ENCODE peak calls at places on chromosomes 5 and 9, in six cellular contexts. One of them, this sample, is unnamed.
A peak's percentile ranks its signal among the peaks of the same experiment; 100 is the strongest.

GRCh38 chr5:32283061-32283460 is 29.7 kb downstream of the MTMR12 start:
- DNase-seq in transverse colon: no peak
- DNase-seq in brain microvascular endothelial cell: no peak
- DNase-seq in Peyer's patch: no peak
- DNase-seq in CD8-positive, alpha-beta T cell: no peak
- DNase-seq in IMR-90: no peak
- DNase-seq in this sample: no peak

GRCh38 chr5:145243016-145243415 is 592.1 kb downstream of the PRELID2 start:
- DNase-seq in transverse colon: no peak
- DNase-seq in brain microvascular endothelial cell: no peak
- DNase-seq in Peyer's patch: no peak
- DNase-seq in CD8-positive, alpha-beta T cell: no peak
- DNase-seq in IMR-90: no peak
- DNase-seq in this sample: no peak

GRCh38 chr5:126007841-126008240 is 415.4 kb upstream of the GRAMD2B start:
- DNase-seq in transverse colon: no peak
- DNase-seq in brain microvascular endothelial cell: peak; percentile 28
- DNase-seq in Peyer's patch: no peak
- DNase-seq in CD8-positive, alpha-beta T cell: no peak
- DNase-seq in IMR-90: peak; percentile 78
- DNase-seq in this sample: no peak

GRCh38 chr5:173837654-173838053 is 50.5 kb upstream of the CPEB4 start:
- DNase-seq in transverse colon: no peak
- DNase-seq in brain microvascular endothelial cell: no peak
- DNase-seq in Peyer's patch: no peak
- DNase-seq in CD8-positive, alpha-beta T cell: no peak
- DNase-seq in IMR-90: no peak
- DNase-seq in this sample: no peak

GRCh38 chr9:110329676-110330235 is 7.9 kb downstream of the TXNDC8 start:
- DNase-seq in transverse colon: no peak
- DNase-seq in brain microvascular endothelial cell: no peak
- DNase-seq in Peyer's patch: no peak
- DNase-seq in CD8-positive, alpha-beta T cell: no peak
- DNase-seq in IMR-90: no peak
- DNase-seq in this sample: no peak

GRCh38 chr9:129570450-129571297 is 50.2 kb downstream of the C9orf50 start:
- DNase-seq in transverse colon: peak; percentile 42
- DNase-seq in brain microvascular endothelial cell: peak; percentile 76
- DNase-seq in Peyer's patch: peak; percentile 50
- DNase-seq in CD8-positive, alpha-beta T cell: no peak
- DNase-seq in IMR-90: peak; percentile 90
- DNase-seq in this sample: no peak

GRCh38 chr9:19920401-19920800 is 131.6 kb upstream of the SLC24A2 start:
- DNase-seq in transverse colon: no peak
- DNase-seq in brain microvascular endothelial cell: no peak
- DNase-seq in Peyer's patch: no peak
- DNase-seq in CD8-positive, alpha-beta T cell: no peak
- DNase-seq in IMR-90: no peak
- DNase-seq in this sample: no peak

GRCh38 chr9:134962065-134962997 is 44.6 kb upstream of the FCN1 start:
- DNase-seq in transverse colon: no peak
- DNase-seq in brain microvascular endothelial cell: no peak
- DNase-seq in Peyer's patch: no peak
- DNase-seq in CD8-positive, alpha-beta T cell: no peak
- DNase-seq in IMR-90: no peak
- DNase-seq in this sample: no peak

GRCh38 chr5:149671544-149671943 is 58.6 kb upstream of the PPARGC1B start:
- DNase-seq in transverse colon: peak; percentile 78
- DNase-seq in brain microvascular endothelial cell: no peak
- DNase-seq in Peyer's patch: peak; percentile 53
- DNase-seq in CD8-positive, alpha-beta T cell: no peak
- DNase-seq in IMR-90: no peak
- DNase-seq in this sample: no peak

GRCh38 chr9:81716409-81716808 is 27.1 kb upstream of the TLE1 start:
- DNase-seq in transverse colon: no peak
- DNase-seq in brain microvascular endothelial cell: peak; percentile 59
- DNase-seq in Peyer's patch: no peak
- DNase-seq in CD8-positive, alpha-beta T cell: no peak
- DNase-seq in IMR-90: peak; percentile 64
- DNase-seq in this sample: no peak

GRCh38 chr5:142016576-142016975 is 3.7 kb upstream of the GNPDA1 start:
- DNase-seq in transverse colon: no peak
- DNase-seq in brain microvascular endothelial cell: no peak
- DNase-seq in Peyer's patch: no peak
- DNase-seq in CD8-positive, alpha-beta T cell: no peak
- DNase-seq in IMR-90: no peak
- DNase-seq in this sample: no peak
- H3K4me3 ChIP-seq in transverse colon: no peak overlapping the region
- H3K4me3 ChIP-seq in brain microvascular endothelial cell: no peak overlapping the region
- H3K4me3 ChIP-seq in Peyer's patch: no peak overlapping the region
- H3K4me3 ChIP-seq in CD8-positive, alpha-beta T cell: no peak overlapping the region
- H3K4me3 ChIP-seq in IMR-90: no peak overlapping the region
- H3K4me3 ChIP-seq in this sample: no peak overlapping the region

DNA sequence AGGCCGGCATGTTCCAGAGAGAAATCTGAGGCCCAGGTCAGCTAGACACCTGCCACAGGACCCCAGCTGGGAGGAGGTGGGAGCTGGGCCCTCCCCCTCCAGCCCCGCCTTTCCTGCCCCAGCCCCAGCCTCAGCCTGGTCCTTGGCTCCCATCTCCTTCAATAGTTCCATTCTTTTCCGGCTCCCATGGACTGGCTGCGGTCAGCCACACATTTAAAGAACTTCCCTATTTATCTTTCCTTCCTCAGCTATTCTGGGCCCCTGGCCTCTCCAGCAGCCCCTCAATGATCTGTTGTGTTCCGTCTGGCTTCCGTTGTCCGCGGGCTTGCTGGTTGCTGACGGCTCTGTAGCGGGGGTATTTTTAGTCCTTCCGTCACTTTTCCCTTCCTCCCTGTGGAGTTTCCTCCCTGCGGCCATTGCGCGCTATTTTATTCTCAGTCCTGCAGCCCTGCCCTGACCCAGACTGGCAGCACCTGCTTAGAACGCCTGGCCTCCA is 73.8 kb downstream of the AMBP start:
- DNase-seq in transverse colon: no peak
- DNase-seq in brain microvascular endothelial cell: peak; percentile 43
- DNase-seq in Peyer's patch: peak; percentile 45
- DNase-seq in CD8-positive, alpha-beta T cell: no peak
- DNase-seq in IMR-90: no peak
- DNase-seq in this sample: no peak
- H3K36me3 ChIP-seq in transverse colon: no peaks in the 10 kb centered on the region
- H3K36me3 ChIP-seq in brain microvascular endothelial cell: peaks cover 15% of the 10 kb centered on the region
- H3K36me3 ChIP-seq in Peyer's patch: no peaks in the 10 kb centered on the region
- H3K36me3 ChIP-seq in CD8-positive, alpha-beta T cell: no peaks in the 10 kb centered on the region
- H3K36me3 ChIP-seq in IMR-90: peaks cover 56% of the 10 kb centered on the region
- H3K36me3 ChIP-seq in this sample: no peaks in the 10 kb centered on the region

DNA sequence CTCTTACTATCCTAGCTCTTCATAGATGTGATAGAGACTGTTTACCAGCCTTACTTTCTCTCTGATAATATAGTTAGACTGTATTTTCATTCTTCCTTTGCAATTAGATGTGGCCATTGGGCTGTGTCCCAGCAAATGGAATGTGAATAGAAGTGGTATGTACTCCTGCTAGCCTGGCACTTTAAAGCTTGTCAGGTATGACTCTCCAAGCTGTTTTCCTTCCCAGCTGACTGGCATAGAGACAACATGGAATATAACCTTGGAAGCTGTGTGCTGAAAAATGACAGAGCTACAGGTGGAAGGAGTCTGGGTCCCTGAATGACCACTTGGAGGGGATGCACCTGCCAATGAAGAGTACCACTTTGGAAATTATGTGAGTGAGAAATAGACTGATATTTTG is 116.2 kb downstream of the DIRAS2 start:
- DNase-seq in transverse colon: no peak
- DNase-seq in brain microvascular endothelial cell: no peak
- DNase-seq in Peyer's patch: no peak
- DNase-seq in CD8-positive, alpha-beta T cell: no peak
- DNase-seq in IMR-90: no peak
- DNase-seq in this sample: no peak
- TF ChIP-seq CTCF in transverse colon: no peak
- TF ChIP-seq CTCF in brain microvascular endothelial cell: no peak
- TF ChIP-seq CTCF in Peyer's patch: no peak
- TF ChIP-seq CTCF in CD8-positive, alpha-beta T cell: no peak
- TF ChIP-seq CTCF in IMR-90: no peak
- TF ChIP-seq CTCF in this sample: no peak

GRCh38 chr5:179044765-179045164 is 15.4 kb upstream of the ZNF354C start:
- DNase-seq in transverse colon: no peak
- DNase-seq in brain microvascular endothelial cell: no peak
- DNase-seq in Peyer's patch: no peak
- DNase-seq in CD8-positive, alpha-beta T cell: no peak
- DNase-seq in IMR-90: no peak
- DNase-seq in this sample: no peak
- H3K4me3 ChIP-seq in transverse colon: no peak overlapping the region
- H3K4me3 ChIP-seq in brain microvascular endothelial cell: no peak overlapping the region
- H3K4me3 ChIP-seq in Peyer's patch: no peak overlapping the region
- H3K4me3 ChIP-seq in CD8-positive, alpha-beta T cell: no peak overlapping the region
- H3K4me3 ChIP-seq in IMR-90: no peak overlapping the region
- H3K4me3 ChIP-seq in this sample: no peak overlapping the region

GRCh38 chr9:113290052-113290607 is 13.0 kb downstream of the RNF183 start:
- DNase-seq in transverse colon: no peak
- DNase-seq in brain microvascular endothelial cell: no peak
- DNase-seq in Peyer's patch: no peak
- DNase-seq in CD8-positive, alpha-beta T cell: no peak
- DNase-seq in IMR-90: peak; percentile 44
- DNase-seq in this sample: no peak

GRCh38 chr9:113293285-113293874 is 9.8 kb downstream of the RNF183 start:
- DNase-seq in transverse colon: no peak
- DNase-seq in brain microvascular endothelial cell: no peak
- DNase-seq in Peyer's patch: no peak
- DNase-seq in CD8-positive, alpha-beta T cell: no peak
- DNase-seq in IMR-90: peak; percentile 65
- DNase-seq in this sample: no peak

GRCh38 chr9:113289091-113289490 is 13.6 kb downstream of the PRPF4 start:
- DNase-seq in transverse colon: peak; percentile 69
- DNase-seq in brain microvascular endothelial cell: no peak
- DNase-seq in Peyer's patch: peak; percentile 75
- DNase-seq in CD8-positive, alpha-beta T cell: no peak
- DNase-seq in IMR-90: no peak
- DNase-seq in this sample: no peak
- H3K36me3 ChIP-seq in transverse colon: peaks cover 3% of the 10 kb centered on the region
- H3K36me3 ChIP-seq in brain microvascular endothelial cell: peaks cover 84% of the 10 kb centered on the region
- H3K36me3 ChIP-seq in Peyer's patch: no peaks in the 10 kb centered on the region
- H3K36me3 ChIP-seq in CD8-positive, alpha-beta T cell: peaks cover 72% of the 10 kb centered on the region
- H3K36me3 ChIP-seq in IMR-90: peaks cover 55% of the 10 kb centered on the region
- H3K36me3 ChIP-seq in this sample: peaks cover 1% of the 10 kb centered on the region

DNA sequence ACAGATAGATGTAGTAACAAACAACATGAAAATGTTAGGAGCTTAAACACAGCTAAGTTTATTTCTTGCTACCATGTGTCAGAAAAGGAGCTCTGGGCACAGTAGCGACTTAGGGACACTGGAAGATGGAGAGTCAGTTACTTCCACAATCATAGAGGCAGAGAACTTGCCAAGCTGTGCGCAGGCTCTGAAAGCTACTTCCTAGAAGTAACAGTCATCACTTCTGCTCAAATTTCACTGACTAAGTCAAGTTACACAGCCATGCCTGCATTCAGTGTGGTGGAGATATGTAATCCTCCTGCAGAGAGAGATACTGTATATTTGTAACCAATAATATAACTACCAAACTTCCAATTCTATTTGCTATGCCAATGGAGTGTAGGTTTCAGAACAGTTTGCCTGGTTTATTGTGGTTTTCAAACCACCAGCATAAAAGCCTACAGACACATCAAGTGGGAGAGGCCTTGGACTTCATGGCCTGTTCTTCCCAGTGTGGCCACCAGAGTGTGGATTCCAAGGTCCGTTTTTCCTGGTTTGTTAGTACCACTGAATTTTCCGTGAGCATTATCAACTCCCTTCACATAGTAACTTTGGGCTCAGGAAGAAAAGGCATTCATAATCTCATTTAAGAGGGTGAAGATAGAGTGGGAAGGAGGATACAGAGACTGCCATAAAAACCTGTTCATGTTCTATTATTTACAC is 268.1 kb downstream of the PJA2 start:
- DNase-seq in transverse colon: no peak
- DNase-seq in brain microvascular endothelial cell: peak; percentile 10
- DNase-seq in Peyer's patch: no peak
- DNase-seq in CD8-positive, alpha-beta T cell: no peak
- DNase-seq in IMR-90: peak; percentile 66
- DNase-seq in this sample: no peak
- TF ChIP-seq CTCF in transverse colon: no peak
- TF ChIP-seq CTCF in brain microvascular endothelial cell: peak; percentile 43
- TF ChIP-seq CTCF in Peyer's patch: no peak
- TF ChIP-seq CTCF in CD8-positive, alpha-beta T cell: no peak
- TF ChIP-seq CTCF in IMR-90: no peak
- TF ChIP-seq CTCF in this sample: no peak

GRCh38 chr5:27315541-27316282 is 277.3 kb upstream of the CDH9 start:
- DNase-seq in transverse colon: no peak
- DNase-seq in brain microvascular endothelial cell: peak; percentile 42
- DNase-seq in Peyer's patch: no peak
- DNase-seq in CD8-positive, alpha-beta T cell: no peak
- DNase-seq in IMR-90: peak; percentile 77
- DNase-seq in this sample: no peak

GRCh38 chr5:27312291-27312690 is 273.9 kb upstream of the CDH9 start:
- DNase-seq in transverse colon: no peak
- DNase-seq in brain microvascular endothelial cell: no peak
- DNase-seq in Peyer's patch: no peak
- DNase-seq in CD8-positive, alpha-beta T cell: no peak
- DNase-seq in IMR-90: no peak
- DNase-seq in this sample: no peak

GRCh38 chr5:27313549-27313948 is 275.2 kb upstream of the CDH9 start:
- DNase-seq in transverse colon: no peak
- DNase-seq in brain microvascular endothelial cell: no peak
- DNase-seq in Peyer's patch: no peak
- DNase-seq in CD8-positive, alpha-beta T cell: no peak
- DNase-seq in IMR-90: no peak
- DNase-seq in this sample: no peak

GRCh38 chr5:27318701-27319100 is 280.3 kb upstream of the CDH9 start:
- DNase-seq in transverse colon: no peak
- DNase-seq in brain microvascular endothelial cell: no peak
- DNase-seq in Peyer's patch: no peak
- DNase-seq in CD8-positive, alpha-beta T cell: no peak
- DNase-seq in IMR-90: peak; percentile 68
- DNase-seq in this sample: no peak

GRCh38 chr5:27316283-27316675 is 277.9 kb upstream of the CDH9 start:
- DNase-seq in transverse colon: no peak
- DNase-seq in brain microvascular endothelial cell: peak; percentile 62
- DNase-seq in Peyer's patch: no peak
- DNase-seq in CD8-positive, alpha-beta T cell: no peak
- DNase-seq in IMR-90: peak; percentile 86
- DNase-seq in this sample: no peak
- H3K4me3 ChIP-seq in transverse colon: no peak overlapping the region
- H3K4me3 ChIP-seq in brain microvascular endothelial cell: no peak overlapping the region
- H3K4me3 ChIP-seq in Peyer's patch: no peak overlapping the region
- H3K4me3 ChIP-seq in CD8-positive, alpha-beta T cell: no peak overlapping the region
- H3K4me3 ChIP-seq in IMR-90: no peak overlapping the region
- H3K4me3 ChIP-seq in this sample: no peak overlapping the region